ENCODE peak calls at places on chromosomes 1 and 21, in nine cellular contexts. H is H9, K is progenitor cell of endocrine pancreas, F is right lobe of liver, J is thoracic aorta, C is fibroblast of lung, E is heart left ventricle, X is Calu3, Z is HFFc6. D is an unnamed sample.

GRCh38 chr1:38657441-38657840 is 202.1 kb downstream of the RRAGC start:
- DNase-seq in F (no peak), H (no peak), E (no peak), Z (no peak), J (no peak), K (no peak), C (no peak), X (no peak), D (no peak)

GRCh38 chr1:78607334-78607927 is 12.8 kb upstream of the IFI44L start:
- DNase-seq in J (no peak), E (no peak), Z (peak), F (no peak), K (no peak), C (peak), X (no peak), H (no peak), D (no peak)

GRCh38 chr1:6466023-6466422 is at the start of gene TNFRSF25:
- DNase-seq in J (no peak), K (no peak), H (peak), Z (no peak), X (no peak), C (no peak), F (no peak), E (no peak), D (no peak)

GRCh38 chr1:169102567-169102966 is 3.9 kb upstream of the ATP1B1 start:
- DNase-seq in H (no peak), J (no peak), K (no peak), E (no peak), Z (peak), C (peak), F (no peak), X (peak), D (no peak)

GRCh38 chr21:34345091-34345871 is 18.5 kb upstream of the KCNE2 start:
- DNase-seq in Z (peak), H (no peak), C (peak), X (no peak), J (no peak), K (no peak), E (peak), F (no peak), D (peak)

GRCh38 chr1:156172696-156173470 is 19.5 kb downstream of the SEMA4A start:
- DNase-seq in F (no peak), Z (no peak), H (peak), C (no peak), K (no peak), J (no peak), E (no peak), X (no peak), D (no peak)

GRCh38 chr1:51301844-51302162 is 28.6 kb downstream of the TTC39A start:
- DNase-seq in X (no peak), F (no peak), C (no peak), Z (no peak), H (no peak), J (no peak), E (no peak), K (no peak), D (no peak)

GRCh38 chr1:181021811-181022434 is 747 bp downstream of the STX6 start:
- DNase-seq in E (peak), J (peak), K (no peak), H (peak), Z (peak), C (peak), F (peak), X (peak), D (no peak)

GRCh38 chr1:208221291-208221622 is 22.9 kb downstream of the PLXNA2 start:
- DNase-seq in C (peak), H (no peak), J (no peak), Z (no peak), K (no peak), E (no peak), F (no peak), X (no peak), D (no peak)

GRCh38 chr1:116111196-116112021 is at the start of gene MAB21L3:
- DNase-seq in Z (no peak), X (no peak), K (no peak), F (no peak), J (no peak), E (no peak), C (no peak), H (no peak), D (no peak)

GRCh38 chr1:1324084-1324523 is 356 bp downstream of the INTS11 start:
- DNase-seq in E (no peak), C (no peak), X (no peak), Z (no peak), H (no peak), J (no peak), K (no peak), F (no peak), D (no peak)

GRCh38 chr1:192270398-192270797 is 46.4 kb upstream of the RGS21 start:
- DNase-seq in H (no peak), J (no peak), X (no peak), Z (no peak), F (no peak), C (no peak), E (no peak), K (no peak), D (no peak)

GRCh38 chr1:35539824-35540261 is 17.4 kb downstream of the KIAA0319L start:
- DNase-seq in C (peak), Z (peak), F (no peak), E (peak), J (no peak), K (no peak), H (no peak), X (no peak), D (no peak)

GRCh38 chr1:150256549-150257341 is 829 bp upstream of the CA14 start:
- DNase-seq in H (peak), X (no peak), K (no peak), E (no peak), F (peak), C (no peak), Z (no peak), J (no peak), D (no peak)

GRCh38 chr1:57082711-57083439 is 117.1 kb upstream of the C8B start:
- DNase-seq in J (no peak), C (no peak), E (peak), X (no peak), Z (no peak), F (no peak), H (no peak), K (no peak), D (no peak)

GRCh38 chr21:9750341-9751086 is 770.9 kb upstream of the TPTE start:
- DNase-seq in Z (no peak), X (no peak), C (no peak), E (no peak), F (no peak), J (no peak), K (no peak), H (no peak), D (peak)

GRCh38 chr1:43924516-43924915 is 9.1 kb upstream of the ARTN start:
- DNase-seq in J (no peak), H (no peak), C (no peak), Z (no peak), F (no peak), K (no peak), E (no peak), X (no peak), D (no peak)

GRCh38 chr1:227950735-227951224 is 3.0 kb upstream of the WNT9A start:
- DNase-seq in C (no peak), J (no peak), Z (no peak), K (peak), E (no peak), F (no peak), H (no peak), X (no peak), D (peak)

GRCh38 chr1:161180643-161181042 is 3.3 kb upstream of the B4GALT3 start:
- DNase-seq in C (peak), K (no peak), J (no peak), E (no peak), X (no peak), F (no peak), H (no peak), Z (no peak), D (no peak)

GRCh38 chr1:39026051-39026946 is at the start of gene NDUFS5:
- DNase-seq in K (peak), X (peak), C (peak), Z (peak), F (peak), E (peak), H (peak), J (peak), D (peak)

GRCh38 chr1:30933874-30934252 is 25.3 kb upstream of the SDC3 start:
- DNase-seq in K (no peak), F (no peak), E (no peak), X (no peak), Z (peak), J (no peak), C (no peak), H (no peak), D (no peak)

GRCh38 chr1:31029031-31029430 is 36.5 kb downstream of the PUM1 start:
- DNase-seq in K (no peak), F (no peak), C (no peak), E (no peak), X (no peak), J (no peak), H (no peak), Z (no peak), D (no peak)

GRCh38 chr1:10525208-10525607 is 50.5 kb downstream of the PEX14 start:
- DNase-seq in X (no peak), K (no peak), E (no peak), F (no peak), J (no peak), H (no peak), Z (no peak), C (no peak), D (no peak)

DNA sequence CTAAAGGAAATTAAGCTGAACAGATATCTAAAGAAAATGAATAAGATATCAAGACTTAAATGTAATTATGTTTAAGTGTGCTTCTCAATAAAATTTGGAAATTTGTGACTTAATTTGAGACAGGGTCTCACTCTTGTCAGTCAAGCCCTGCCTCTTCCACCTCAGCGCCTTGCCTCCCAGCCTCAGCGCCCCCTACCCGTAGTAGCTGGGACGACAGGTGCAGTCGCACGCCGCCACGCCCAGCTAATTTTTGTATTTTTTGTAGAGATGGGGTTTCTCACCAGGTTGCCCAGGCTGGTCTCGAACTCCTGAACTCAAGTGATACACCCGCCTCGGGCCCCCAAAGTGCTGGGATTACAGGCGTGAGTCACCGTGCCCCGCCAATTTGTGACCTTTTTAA is 117.0 kb downstream of the CLEC20A start:
- DNase-seq in K (no peak), J (no peak), Z (no peak), C (no peak), E (no peak), H (peak), F (no peak), X (no peak), D (no peak)
- TF ChIP-seq CTCF in K (peak), J (no peak), Z (peak), C (no peak), E (no peak), H (peak), F (no peak), X (peak), D (peak)

DNA sequence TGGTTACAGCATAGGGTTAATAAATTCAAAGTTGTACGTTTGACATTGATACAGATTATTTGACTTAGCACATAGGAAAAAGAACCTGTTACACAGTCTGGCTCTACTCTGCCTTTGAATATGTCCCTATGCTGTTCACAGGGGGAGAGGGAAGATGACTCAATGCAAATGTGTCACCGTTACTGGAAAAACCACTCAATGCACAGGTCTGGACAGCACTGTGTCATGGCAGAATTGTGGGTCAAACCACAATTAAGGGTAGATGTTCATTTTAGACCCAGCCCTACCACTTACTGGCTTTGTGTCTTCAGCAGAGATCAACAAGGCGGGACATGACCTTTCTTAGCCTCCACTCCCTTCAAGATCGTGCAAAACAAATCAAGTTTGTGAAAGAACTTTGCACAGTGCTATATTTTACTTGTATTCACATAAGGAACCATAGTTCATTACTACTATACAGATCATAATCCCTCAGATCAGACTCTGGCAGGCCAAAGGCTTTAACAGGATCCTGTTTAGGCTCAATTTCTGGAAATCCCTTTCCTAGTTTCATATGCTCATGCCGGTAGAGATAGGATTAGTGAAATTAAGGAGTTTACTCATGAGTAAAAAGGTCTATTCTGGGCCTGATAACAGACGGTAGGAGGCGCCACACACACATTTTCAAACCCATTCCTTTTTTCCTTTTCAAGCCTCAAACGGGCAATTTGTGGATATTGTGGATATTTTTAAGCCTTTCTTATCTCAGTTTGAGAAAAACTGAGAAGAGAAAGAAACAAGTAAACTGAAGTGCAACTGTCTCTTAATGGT is 22.0 kb downstream of the EIF2D start:
- DNase-seq in F (no peak), E (no peak), H (no peak), K (no peak), J (no peak), Z (peak), X (peak), C (peak), D (no peak)
- TF ChIP-seq CTCF in F (peak), E (no peak), H (peak), K (peak), J (peak), Z (peak), X (no peak), C (peak), D (no peak)

GRCh38 chr1:20786310-20787099 is 602 bp downstream of the HP1BP3 start:
- DNase-seq in Z (peak), F (peak), X (peak), J (peak), E (peak), C (peak), H (peak), K (peak), D (peak)
- TF ChIP-seq CTCF in Z (no peak), F (no peak), X (no peak), J (peak), E (no peak), C (no peak), H (no peak), K (no peak), D (no peak)

GRCh38 chr1:83942914-83943313 is 56.0 kb downstream of the TTLL7 start:
- DNase-seq in K (no peak), F (no peak), E (no peak), H (no peak), C (peak), J (no peak), X (no peak), Z (peak), D (no peak)
- TF ChIP-seq CTCF in K (no peak), F (no peak), E (no peak), H (peak), C (no peak), J (no peak), X (no peak), Z (no peak), D (no peak)

GRCh38 chr1:171220551-171221175 is 27.6 kb upstream of the FMO1 start:
- DNase-seq in E (no peak), K (peak), J (no peak), F (no peak), H (peak), Z (no peak), C (peak), X (no peak), D (no peak)
- TF ChIP-seq CTCF in E (no peak), K (peak), J (no peak), F (no peak), H (no peak), Z (peak), C (no peak), X (no peak), D (peak)

GRCh38 chr1:101004666-101005065 is 20.9 kb downstream of the DPH5 start:
- DNase-seq in K (no peak), F (no peak), Z (no peak), J (no peak), C (peak), E (no peak), X (no peak), H (no peak), D (no peak)

GRCh38 chr1:101003012-101003650 is 22.5 kb downstream of the DPH5 start:
- DNase-seq in K (no peak), F (no peak), C (no peak), E (no peak), H (no peak), J (no peak), Z (no peak), X (no peak), D (no peak)

GRCh38 chr1:101004061-101004460 is 21.5 kb downstream of the DPH5 start:
- DNase-seq in X (no peak), C (peak), J (no peak), F (no peak), H (no peak), K (no peak), Z (no peak), E (no peak), D (no peak)

GRCh38 chr1:101000141-101000867 is 25.3 kb downstream of the DPH5 start:
- DNase-seq in F (no peak), H (no peak), K (no peak), Z (no peak), J (no peak), E (no peak), X (no peak), C (peak), D (no peak)

GRCh38 chr1:101002551-101002950 is 23.0 kb downstream of the DPH5 start:
- DNase-seq in E (no peak), X (peak), H (no peak), Z (peak), F (no peak), K (no peak), J (no peak), C (no peak), D (no peak)
- TF ChIP-seq CTCF in E (no peak), X (no peak), H (no peak), Z (no peak), F (no peak), K (no peak), J (no peak), C (no peak), D (no peak)

GRCh38 chr1:5286244-5286643 is 631.8 kb downstream of the AJAP1 start:
- DNase-seq in J (no peak), F (no peak), H (no peak), Z (no peak), X (no peak), K (no peak), E (no peak), C (no peak), D (no peak)
- TF ChIP-seq CTCF in J (no peak), F (no peak), H (peak), Z (no peak), X (no peak), K (no peak), E (no peak), C (no peak), D (no peak)

DNA sequence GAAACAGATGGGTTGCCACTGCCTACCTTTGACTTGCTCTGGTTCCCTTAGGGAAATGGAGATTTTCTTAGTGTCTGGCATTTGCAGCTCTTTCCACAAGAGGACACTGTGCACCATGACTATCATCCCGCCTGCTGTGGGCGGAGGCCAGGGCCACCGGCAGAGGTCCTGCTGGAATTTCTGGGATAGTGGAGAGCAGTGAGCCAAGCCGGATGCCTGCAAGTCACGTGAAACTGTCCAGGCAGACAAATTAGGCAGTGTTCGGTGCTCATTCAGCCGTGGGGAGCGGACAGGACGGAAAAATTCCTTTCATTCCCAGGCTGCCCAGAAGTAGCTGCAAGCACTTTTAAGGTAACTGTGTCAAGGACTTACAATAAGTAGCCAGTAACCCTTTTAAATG is 43.4 kb downstream of the IGSF5 start:
- DNase-seq in H (peak), Z (peak), J (no peak), X (peak), F (peak), C (peak), K (peak), E (peak), D (no peak)
- TF ChIP-seq CTCF in H (peak), Z (peak), J (peak), X (peak), F (peak), C (peak), K (peak), E (peak), D (peak)

D was measured in osteocyte.